ENCODE peak calls at places on chromosomes 4 and X, in six cellular contexts. Y is aorta, T is mesendoderm, D is upper lobe of right lung, X is GM23338, S is nephron progenitor cell. L is an unnamed sample.

GRCh38 chr4:64384237-64385176 is 24.7 kb downstream of the TECRL start:
- DNase-seq in Y (no peak), T (no peak), D (no peak), X (no peak), S (no peak), L (no peak)

GRCh38 chr4:6336166-6336565 is 66.5 kb downstream of the WFS1 start:
- DNase-seq in Y (peak; percentile 48), T (no peak), D (no peak), X (no peak), S (no peak), L (no peak)

GRCh38 chrX:53018627-53019026 is 30.0 kb upstream of the GPR173 start:
- DNase-seq in Y (no peak), T (peak; percentile 30), D (no peak), X (peak; percentile 66), S (no peak), L (no peak)

GRCh38 chr4:8473920-8474590 is 33.5 kb downstream of the TRMT44 start:
- DNase-seq in Y (no peak), T (no peak), D (no peak), X (no peak), S (no peak), L (no peak)

GRCh38 chr4:47837582-47838294 is at the start of gene CORIN:
- DNase-seq in Y (peak; percentile 77), T (peak; percentile 29), D (peak; percentile 70), X (peak; percentile 70), S (peak; percentile 7), L (no peak)

GRCh38 chr4:6391852-6392188 is 80.6 kb downstream of the PPP2R2C start:
- DNase-seq in Y (no peak), T (no peak), D (no peak), X (no peak), S (no peak), L (no peak)

GRCh38 chr4:124530464-124531077 is 182.0 kb downstream of the ANKRD50 start:
- DNase-seq in Y (no peak), T (no peak), D (no peak), X (no peak), S (no peak), L (no peak)

GRCh38 chr4:113987382-113987930 is 8.0 kb upstream of the ARSJ start:
- DNase-seq in Y (no peak), T (peak; percentile 32), D (no peak), X (peak; percentile 50), S (no peak), L (no peak)

GRCh38 chrX:64187762-64188150 is 17.8 kb downstream of the AMER1 start:
- DNase-seq in Y (no peak), T (no peak), D (no peak), X (no peak), S (no peak), L (no peak)

GRCh38 chr4:48127231-48127881 is 6.7 kb downstream of the TXK start:
- DNase-seq in Y (no peak), T (peak; percentile 94), D (no peak), X (peak; percentile 88), S (no peak), L (no peak)

GRCh38 chr4:154076921-154077320 is 288.0 kb upstream of the SFRP2 start:
- DNase-seq in Y (no peak), T (no peak), D (no peak), X (no peak), S (no peak), L (no peak)

GRCh38 chrX:3651272-3651671 is 62.2 kb downstream of the PRKX start:
- DNase-seq in Y (no peak), T (peak; percentile 2), D (no peak), X (peak; percentile 12), S (no peak), L (no peak)

GRCh38 chr4:116925900-116926457 is 159.4 kb downstream of the TRAM1L1 start:
- DNase-seq in Y (peak; percentile 73), T (peak; percentile 66), D (peak; percentile 67), X (peak; percentile 79), S (peak; percentile 77), L (peak; percentile 26)

GRCh38 chr4:84967292-84967651 is 782 bp upstream of the WDFY3 start:
- DNase-seq in Y (no peak), T (no peak), D (no peak), X (no peak), S (no peak), L (no peak)

GRCh38 chrX:103063918-103064434 is at the start of gene BEX1:
- DNase-seq in Y (peak; percentile 78), T (peak; percentile 76), D (peak; percentile 63), X (peak; percentile 80), S (peak; percentile 64), L (peak; percentile 61)

GRCh38 chr4:168631241-168632151 is 134.6 kb downstream of the PALLD start:
- DNase-seq in Y (peak; percentile 90), T (peak; percentile 88), D (peak; percentile 85), X (peak; percentile 87), S (peak; percentile 83), L (peak; percentile 63)

GRCh38 chr4:86250006-86250405 is 109.8 kb downstream of the MAPK10 start:
- DNase-seq in Y (no peak), T (no peak), D (no peak), X (no peak), S (no peak), L (no peak)

GRCh38 chrX:8879750-8880149 is 78.6 kb upstream of the FAM9A start:
- DNase-seq in Y (no peak), T (peak; percentile 30), D (no peak), X (peak; percentile 61), S (peak; percentile 39), L (no peak)

GRCh38 chrX:42696551-42697129 is 81.3 kb downstream of the PPP1R2C start:
- DNase-seq in Y (no peak), T (no peak), D (no peak), X (no peak), S (no peak), L (no peak)

GRCh38 chr4:7922466-7922865 is 17.2 kb downstream of the AFAP1 start:
- DNase-seq in Y (no peak), T (no peak), D (no peak), X (no peak), S (no peak), L (no peak)

L was measured in RWPE2.